ENCODE peak calls at places on chromosomes 1 and 21, in six cellular contexts. B is HEK293T, F is K562, J is WTC11, C is HCT116, K is HepG2. N is an unnamed sample.

GRCh38 chr1:222097646-222098045 is 355.8 kb upstream of the DUSP10 start:
- DNase-seq in F (no peak), C (no peak), K (no peak), J (no peak), B (no peak), N (no peak)

GRCh38 chr1:19204665-19205266 is 5.3 kb downstream of the UBR4 start:
- DNase-seq in B (no peak), F (no peak), K (no peak), C (no peak), J (no peak), N (no peak)

GRCh38 chr1:40618108-40618507 is 47.4 kb downstream of the RIMS3 start:
- DNase-seq in C (no peak), F (no peak), B (no peak), K (no peak), J (no peak), N (no peak)

GRCh38 chr1:154767315-154768240 is 102.5 kb downstream of the KCNN3 start:
- DNase-seq in C (no peak), B (no peak), J (no peak), F (no peak), K (no peak), N (no peak)

GRCh38 chr1:97758589-97759057 is 162.2 kb downstream of the DPYD start:
- DNase-seq in J (no peak), B (no peak), C (no peak), K (no peak), F (no peak), N (no peak)

GRCh38 chr1:176494436-176494835 is 31.5 kb downstream of the PAPPA2 start:
- DNase-seq in C (no peak), K (no peak), J (no peak), F (no peak), B (no peak), N (no peak)

GRCh38 chr1:226541631-226542622 is 6.6 kb upstream of the STUM start:
- DNase-seq in B (no peak), K (no peak), J (no peak), F (no peak), C (no peak), N (no peak)

GRCh38 chr1:168084396-168085231 is 52.1 kb downstream of the GPR161 start:
- DNase-seq in J (peak), C (peak), B (peak), K (peak), F (peak), N (no peak)

GRCh38 chr1:195899762-195900352 is 708.4 kb downstream of the KCNT2 start:
- DNase-seq in F (peak), B (no peak), J (no peak), K (no peak), C (no peak), N (no peak)

GRCh38 chr1:180515857-180516388 is 13.5 kb upstream of the ACBD6 start:
- DNase-seq in F (peak), J (peak), C (peak), B (peak), K (peak), N (peak)

GRCh38 chr1:21321963-21322680 is 31.9 kb upstream of the ECE1 start:
- DNase-seq in F (no peak), B (no peak), C (no peak), J (peak), K (no peak), N (no peak)

GRCh38 chr1:201896951-201897391 is 8.3 kb downstream of the SHISA4 start:
- DNase-seq in K (no peak), C (no peak), J (no peak), F (no peak), B (no peak), N (no peak)

GRCh38 chr1:35222322-35223108 is 29.6 kb upstream of the SFPQ start:
- DNase-seq in K (no peak), J (no peak), B (no peak), C (no peak), F (no peak), N (no peak)

GRCh38 chr1:31736675-31737074 is 27.5 kb downstream of the ADGRB2 start:
- DNase-seq in K (no peak), F (no peak), B (no peak), J (no peak), C (no peak), N (no peak)

GRCh38 chr1:12528021-12528852 is 89.8 kb downstream of the DHRS3 start:
- DNase-seq in B (no peak), F (peak), J (no peak), K (peak), C (no peak), N (no peak)

GRCh38 chr1:54409156-54410142 is 3.3 kb upstream of the SSBP3 start:
- DNase-seq in J (no peak), C (no peak), B (no peak), F (peak), K (no peak), N (peak)

GRCh38 chr1:228830185-228830953 is 95.1 kb downstream of the RHOU start:
- DNase-seq in K (no peak), B (no peak), F (no peak), C (no peak), J (peak), N (no peak)

GRCh38 chr21:36511484-36512227 is 31.7 kb upstream of the CLDN14 start:
- DNase-seq in J (no peak), K (no peak), B (no peak), F (no peak), C (no peak), N (no peak)

GRCh38 chr1:155006601-155007101 is 4.0 kb downstream of the ZBTB7B start:
- DNase-seq in B (peak), C (no peak), J (no peak), F (no peak), K (no peak), N (no peak)

GRCh38 chr1:179327679-179328078 is 34.1 kb downstream of the SOAT1 start:
- DNase-seq in K (no peak), J (no peak), F (no peak), C (no peak), B (no peak), N (no peak)
- TF ChIP-seq SP1 in K (no peak), J (no peak), F (no peak), C (no peak), B (no peak), N (no peak)

GRCh38 chr21:30072496-30072895 is 94.1 kb downstream of the CLDN17 start:
- DNase-seq in C (no peak), J (peak), K (no peak), B (peak), F (no peak), N (no peak)
- TF ChIP-seq SP1 in C (no peak), J (no peak), K (no peak), B (no peak), F (no peak), N (no peak)

GRCh38 chr21:32377991-32378390 is 14.8 kb downstream of the URB1 start:
- DNase-seq in J (no peak), K (no peak), B (no peak), F (no peak), C (no peak), N (no peak)

GRCh38 chr21:32377506-32377905 is 15.3 kb downstream of the URB1 start:
- DNase-seq in K (no peak), C (no peak), F (no peak), B (no peak), J (no peak), N (no peak)

GRCh38 chr21:32381571-32381970 is 11.2 kb downstream of the URB1 start:
- DNase-seq in B (no peak), C (no peak), J (no peak), F (no peak), K (no peak), N (no peak)

GRCh38 chr21:32380940-32381339 is 11.9 kb downstream of the URB1 start:
- DNase-seq in J (no peak), F (no peak), B (no peak), K (no peak), C (no peak), N (no peak)

DNA sequence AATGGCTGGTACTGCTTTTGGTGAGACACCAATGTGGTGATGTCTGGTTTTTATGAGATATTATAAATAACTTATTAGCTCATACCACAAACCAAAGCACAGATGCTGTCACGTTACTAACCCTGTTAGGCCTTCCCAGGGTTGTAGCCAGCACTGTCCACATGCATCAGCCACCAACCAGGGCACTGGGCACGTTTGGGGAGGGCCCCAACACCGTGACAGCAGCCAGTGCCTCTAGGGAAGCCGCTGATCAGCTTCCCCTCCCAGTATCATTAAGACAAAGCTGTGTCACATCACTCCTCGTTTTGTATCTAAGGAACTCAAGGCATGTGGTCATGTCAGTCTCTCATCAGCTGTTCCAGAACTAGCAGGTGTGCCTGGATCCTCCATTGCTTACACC is 13.9 kb downstream of the URB1 start:
- DNase-seq in K (no peak), B (no peak), J (no peak), F (no peak), C (no peak), N (no peak)
- TF ChIP-seq SP1 in K (no peak), B (no peak), J (no peak), F (no peak), C (no peak), N (no peak)

DNA sequence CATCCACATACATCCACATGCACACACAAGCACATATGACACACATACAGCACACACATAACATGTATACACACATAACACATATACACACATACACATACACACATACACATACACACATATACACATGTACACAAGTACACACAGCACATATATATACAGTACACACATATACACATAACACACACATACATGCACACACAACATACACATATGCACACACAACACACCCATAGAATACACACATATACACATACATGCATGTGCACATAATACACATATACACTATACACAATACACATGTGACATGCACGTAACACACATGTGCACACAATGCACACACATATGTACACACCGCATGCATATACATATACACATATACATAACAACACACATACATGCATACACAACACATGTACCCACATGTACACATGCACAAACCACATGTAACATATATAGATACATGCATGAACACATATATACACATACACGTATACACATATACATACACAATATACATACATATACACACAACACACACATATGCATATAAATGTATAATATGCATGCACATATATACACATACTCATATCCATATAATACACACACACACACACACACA is 22.0 kb downstream of the PRXL2B start:
- DNase-seq in F (no peak), K (no peak), J (no peak), B (no peak), C (no peak), N (no peak)
- TF ChIP-seq SP1 in F (no peak), K (no peak), J (no peak), B (no peak), C (no peak), N (no peak)

DNA sequence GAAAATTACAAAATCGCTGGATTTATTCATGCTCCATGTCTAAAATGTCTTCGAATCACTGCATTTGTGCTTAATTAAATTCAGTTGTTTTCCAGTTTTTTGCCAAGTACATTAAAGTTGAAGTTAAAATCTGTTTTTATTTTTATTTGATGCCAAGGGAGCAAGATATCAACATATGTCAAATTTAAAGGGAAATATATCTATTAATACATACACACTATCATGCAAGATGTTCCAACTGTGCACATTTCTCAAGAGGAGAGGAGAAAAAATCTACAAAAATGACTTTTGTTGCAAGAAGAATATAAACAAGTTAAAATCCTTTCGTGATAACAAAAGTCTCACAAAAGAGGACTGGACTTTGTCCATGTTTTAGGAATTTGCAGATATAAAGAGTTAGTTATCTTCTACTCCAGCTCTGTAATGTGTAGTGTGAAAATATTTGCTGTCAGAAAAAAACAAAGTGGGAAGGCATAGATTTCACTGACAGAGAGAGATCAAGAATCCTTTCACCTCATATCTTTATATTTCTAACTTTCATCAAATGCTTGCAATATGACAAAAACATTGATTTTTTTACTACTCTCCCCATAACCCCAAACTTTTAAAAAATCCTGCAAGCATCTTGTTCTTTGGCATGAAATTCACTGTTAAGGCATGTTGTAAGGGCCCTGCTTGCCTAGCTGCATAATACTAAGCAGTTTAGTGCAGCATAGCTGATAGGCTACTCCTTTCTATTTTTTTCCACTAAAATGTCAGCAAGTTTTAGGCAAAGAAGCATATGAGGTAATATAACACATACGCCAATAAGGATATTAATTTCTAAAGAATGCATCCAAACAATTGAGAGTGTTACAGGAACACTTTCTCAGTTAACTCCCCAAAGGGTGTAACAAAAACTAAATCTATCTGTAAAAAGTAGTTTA is 340.2 kb upstream of the ADAMTS5 start:
- DNase-seq in J (no peak), B (no peak), C (no peak), K (no peak), F (no peak), N (no peak)
- TF ChIP-seq SP1 in J (no peak), B (no peak), C (no peak), K (no peak), F (no peak), N (no peak)

GRCh38 chr1:171366816-171367215 is 52.8 kb downstream of the FMO4 start:
- DNase-seq in C (no peak), J (no peak), F (no peak), K (no peak), B (no peak), N (no peak)

GRCh38 chr1:171366099-171366498 is 52.1 kb downstream of the FMO4 start:
- DNase-seq in K (no peak), J (no peak), C (no peak), B (no peak), F (no peak), N (no peak)
- TF ChIP-seq SP1 in K (no peak), J (no peak), C (no peak), B (no peak), F (no peak), N (no peak)

DNA sequence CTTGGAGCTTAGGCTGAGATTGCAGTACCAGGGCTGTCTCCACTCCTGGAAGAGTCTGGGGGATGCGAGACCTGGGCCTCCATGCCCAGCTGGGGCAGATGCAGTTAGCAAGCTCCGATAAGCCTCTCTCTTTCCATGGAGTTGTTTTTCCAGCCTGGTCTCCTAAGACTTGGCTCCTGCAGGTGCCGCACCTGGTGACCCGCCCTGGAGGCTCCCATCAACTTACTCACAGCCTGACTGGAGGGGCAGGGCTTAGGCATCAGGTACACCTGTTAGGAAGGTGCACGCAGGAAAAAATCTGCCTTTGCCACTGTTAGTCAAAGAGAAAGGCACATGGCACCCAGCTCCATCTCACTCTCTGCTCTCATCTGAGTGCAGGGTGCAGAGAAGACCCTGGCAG is 198.1 kb upstream of the TMEM51 start:
- DNase-seq in B (no peak), J (no peak), F (no peak), C (no peak), K (no peak), N (no peak)
- TF ChIP-seq SP1 in B (no peak), J (no peak), F (no peak), C (no peak), K (no peak), N (no peak)

N was measured in GM12878.